ENCODE peak calls at places on chromosomes 1 and 21, in four cellular contexts. B is mesendoderm, S is HCT116, J is Panc1. V is an unnamed sample. For H3K4me1, the result is how much of the 10 kb centered on the place peaks cover.

GRCh38 chr1:101200513-101200912 is 36.3 kb upstream of the S1PR1 start:
- DNase-seq in J (no peak), S (peak), B (peak), V (peak)

GRCh38 chr1:190444464-190444863 is 33.2 kb downstream of the BRINP3 start:
- DNase-seq in J (no peak), B (peak), S (no peak), V (no peak)

GRCh38 chr1:62299426-62300200 is 19.6 kb downstream of the KANK4 start:
- DNase-seq in J (no peak), S (no peak), B (no peak), V (no peak)

GRCh38 chr1:65255088-65256050 is 54.0 kb upstream of the DNAJC6 start:
- DNase-seq in J (no peak), S (no peak), B (peak), V (no peak)

GRCh38 chr1:45802343-45803298 is 791 bp upstream of the MAST2 start:
- DNase-seq in B (peak), J (peak), S (peak), V (peak)

GRCh38 chr1:181893937-181894336 is 167.6 kb downstream of the ZNF648 start:
- DNase-seq in S (no peak), J (no peak), B (no peak), V (no peak)

GRCh38 chr1:30789388-30790255 is 32.0 kb upstream of the LAPTM5 start:
- DNase-seq in J (no peak), S (no peak), B (no peak), V (no peak)

GRCh38 chr1:84301759-84302380 is 362 bp downstream of the SAMD13 start:
- DNase-seq in S (no peak), J (no peak), B (no peak), V (no peak)

GRCh38 chr1:187415065-187415464 is 586.3 kb downstream of the PLA2G4A start:
- DNase-seq in S (no peak), J (no peak), B (no peak), V (no peak)

GRCh38 chr1:110187139-110187890 is 22.8 kb upstream of the KCNC4 start:
- DNase-seq in S (no peak), B (no peak), J (no peak), V (no peak)

GRCh38 chr1:93816970-93817738 is 61.9 kb downstream of the DNTTIP2 start:
- DNase-seq in J (no peak), S (no peak), B (peak), V (no peak)

GRCh38 chr1:22365331-22366295 is 86.0 kb upstream of the ZBTB40 start:
- DNase-seq in B (peak), J (no peak), S (no peak), V (no peak)

GRCh38 chr1:52523376-52523775 is 29.5 kb downstream of the TUT4 start:
- DNase-seq in J (no peak), S (no peak), B (no peak), V (no peak)

GRCh38 chr1:115677570-115677969 is 35.8 kb downstream of the VANGL1 start:
- DNase-seq in J (no peak), B (peak), S (no peak), V (no peak)

GRCh38 chr1:74679811-74680210 is 6.2 kb upstream of the ERICH3 start:
- DNase-seq in J (no peak), B (no peak), S (no peak), V (no peak)

GRCh38 chr1:66271904-66272254 is 262.1 kb upstream of the SGIP1 start:
- DNase-seq in S (no peak), J (no peak), B (no peak), V (no peak)

GRCh38 chr1:219659682-219660081 is 46.8 kb upstream of the ZC3H11B start:
- DNase-seq in S (no peak), B (peak), J (no peak), V (no peak)

GRCh38 chr1:201016211-201016651 is 7.3 kb downstream of the KIF21B start:
- DNase-seq in B (no peak), J (no peak), S (no peak), V (no peak)

GRCh38 chr1:155004352-155005075 is 1.9 kb downstream of the ZBTB7B start:
- DNase-seq in S (no peak), B (no peak), J (no peak), V (no peak)

GRCh38 chr1:115426271-115426771 is 88.3 kb upstream of the NGF start:
- DNase-seq in B (peak), S (no peak), J (no peak), V (no peak)

GRCh38 chr1:23592209-23592905 is 33.1 kb upstream of the ID3 start:
- DNase-seq in J (no peak), B (no peak), S (no peak), V (no peak)

GRCh38 chr1:55727010-55727409 is 511.8 kb upstream of the USP24 start:
- DNase-seq in S (no peak), J (no peak), B (peak), V (no peak)

GRCh38 chr1:62735491-62736171 is 47.4 kb upstream of the DOCK7 start:
- DNase-seq in S (no peak), B (no peak), J (no peak), V (no peak)

GRCh38 chr1:234887026-234887910 is 241.4 kb downstream of the TOMM20 start:
- DNase-seq in J (no peak), S (no peak), B (no peak), V (no peak)
- H3K27ac ChIP-seq in J (peak), S (no peak), B (no peak), V (no peak)

GRCh38 chr1:228282329-228283042 is 74.6 kb downstream of the OBSCN start:
- DNase-seq in J (no peak), B (peak), S (no peak), V (no peak)
- H3K4me1 ChIP-seq in J (under half), B (under half), S (under half), V (under half)

DNA sequence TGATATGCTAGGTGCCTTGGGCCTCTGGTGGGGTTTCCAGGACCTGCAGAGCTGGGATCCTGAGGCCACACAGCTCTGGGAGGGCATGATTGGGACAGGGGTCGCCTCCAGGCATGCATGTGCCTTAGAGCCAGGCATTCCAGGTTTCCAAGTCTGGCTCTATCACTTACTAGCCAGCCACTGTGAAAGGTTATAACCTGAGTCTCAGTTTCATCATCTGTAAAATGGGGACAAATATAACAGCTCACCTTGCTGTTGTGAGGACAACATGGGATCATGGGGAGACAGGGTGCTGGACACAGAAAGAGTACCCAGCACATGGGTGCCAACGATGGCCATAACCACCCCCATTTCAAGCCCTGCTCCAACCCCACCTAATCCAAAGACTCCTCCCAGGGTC is 2.7 kb downstream of the CHI3L1 start:
- DNase-seq in S (no peak), B (no peak), J (no peak), V (no peak)
- H3K27ac ChIP-seq in S (no peak), B (no peak), J (no peak), V (no peak)

DNA sequence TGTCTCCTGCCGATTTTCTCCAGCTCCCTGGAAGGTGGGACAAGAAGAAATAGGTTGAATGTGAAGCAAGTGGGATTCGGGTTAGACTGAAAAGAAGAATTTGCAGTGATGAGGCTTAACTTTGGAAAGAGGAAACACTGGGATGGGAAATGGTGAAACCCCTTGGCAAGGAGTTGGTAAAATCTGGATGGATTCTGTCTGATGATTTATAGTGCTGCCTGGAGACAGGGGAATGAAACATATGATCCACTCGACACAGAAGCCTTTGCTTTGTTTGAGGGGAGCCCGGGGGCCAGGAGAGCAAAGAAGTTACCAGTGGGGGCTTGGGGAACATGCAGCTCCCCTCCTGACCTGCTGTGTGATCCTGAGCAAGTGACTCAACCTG is 67.2 kb downstream of the UBIAD1 start:
- DNase-seq in B (no peak), J (no peak), S (no peak), V (no peak)
- H3K4me1 ChIP-seq in B (under half), J (under half), S (under half), V (under half)

GRCh38 chr21:14901482-14901958 is 163.3 kb downstream of the NRIP1 start:
- DNase-seq in B (no peak), J (no peak), S (peak), V (no peak)
- H3K27ac ChIP-seq in B (no peak), J (no peak), S (peak), V (no peak)